ENCODE peak calls at places on chromosomes 1 and 21, in four cellular contexts. One of them, this sample, is unnamed. For H3K4me1, the result is how much of the 10 kb centered on the place peaks cover.

GRCh38 chr21:45302082-45303061 is 14.7 kb upstream of the POFUT2 start:
- DNase-seq in sigmoid colon: peak
- DNase-seq in transverse colon: peak
- DNase-seq in ovary: peak
- DNase-seq in this sample: peak

GRCh38 chr1:33152685-33153432 is 29.0 kb downstream of the TRIM62 start:
- DNase-seq in sigmoid colon: peak
- DNase-seq in transverse colon: no peak
- DNase-seq in ovary: peak
- DNase-seq in this sample: peak

GRCh38 chr1:2973661-2974593 is 47.3 kb upstream of the ACTRT2 start:
- DNase-seq in sigmoid colon: peak
- DNase-seq in transverse colon: no peak
- DNase-seq in ovary: no peak
- DNase-seq in this sample: no peak

GRCh38 chr1:202252271-202252670 is 58.7 kb downstream of the LGR6 start:
- DNase-seq in sigmoid colon: peak
- DNase-seq in transverse colon: no peak
- DNase-seq in ovary: no peak
- DNase-seq in this sample: no peak

GRCh38 chr1:164560076-164560475 is 1.1 kb downstream of the PBX1 start:
- DNase-seq in sigmoid colon: no peak
- DNase-seq in transverse colon: no peak
- DNase-seq in ovary: no peak
- DNase-seq in this sample: no peak

GRCh38 chr1:99397029-99397428 is 132.7 kb downstream of the PLPPR4 start:
- DNase-seq in sigmoid colon: no peak
- DNase-seq in transverse colon: no peak
- DNase-seq in ovary: no peak
- DNase-seq in this sample: no peak

GRCh38 chr1:15246960-15247614 is at the start of gene FHAD1:
- DNase-seq in sigmoid colon: peak
- DNase-seq in transverse colon: peak
- DNase-seq in ovary: peak
- DNase-seq in this sample: no peak

GRCh38 chr1:156160744-156161181 is 7.4 kb downstream of the SEMA4A start:
- DNase-seq in sigmoid colon: peak
- DNase-seq in transverse colon: peak
- DNase-seq in ovary: peak
- DNase-seq in this sample: peak

GRCh38 chr1:119001181-119002018 is 13.3 kb upstream of the TBX15 start:
- DNase-seq in sigmoid colon: peak
- DNase-seq in transverse colon: no peak
- DNase-seq in ovary: no peak
- DNase-seq in this sample: no peak

GRCh38 chr1:109980324-109981127 is 4.0 kb upstream of the AHCYL1 start:
- DNase-seq in sigmoid colon: no peak
- DNase-seq in transverse colon: peak
- DNase-seq in ovary: no peak
- DNase-seq in this sample: no peak

GRCh38 chr1:70667771-70668170 is 256.7 kb downstream of the CTH start:
- DNase-seq in sigmoid colon: no peak
- DNase-seq in transverse colon: no peak
- DNase-seq in ovary: no peak
- DNase-seq in this sample: no peak

GRCh38 chr1:244329591-244330317 is 122.0 kb downstream of the ADSS2 start:
- DNase-seq in sigmoid colon: no peak
- DNase-seq in transverse colon: no peak
- DNase-seq in ovary: no peak
- DNase-seq in this sample: no peak

GRCh38 chr1:172489847-172490246 is 43.1 kb upstream of the SUCO start:
- DNase-seq in sigmoid colon: no peak
- DNase-seq in transverse colon: no peak
- DNase-seq in ovary: no peak
- DNase-seq in this sample: no peak

GRCh38 chr1:70685300-70686286 is 274.5 kb downstream of the CTH start:
- DNase-seq in sigmoid colon: peak
- DNase-seq in transverse colon: peak
- DNase-seq in ovary: peak
- DNase-seq in this sample: peak

GRCh38 chr1:206812456-206812855 is 40.2 kb upstream of the IL10 start:
- DNase-seq in sigmoid colon: no peak
- DNase-seq in transverse colon: no peak
- DNase-seq in ovary: no peak
- DNase-seq in this sample: no peak

GRCh38 chr1:160256396-160257046 is 5.8 kb downstream of the DCAF8 start:
- DNase-seq in sigmoid colon: no peak
- DNase-seq in transverse colon: no peak
- DNase-seq in ovary: no peak
- DNase-seq in this sample: no peak

GRCh38 chr1:162055062-162055461 is 14.4 kb upstream of the NOS1AP start:
- DNase-seq in sigmoid colon: no peak
- DNase-seq in transverse colon: no peak
- DNase-seq in ovary: no peak
- DNase-seq in this sample: no peak

GRCh38 chr1:153532769-153533599 is 2.8 kb downstream of the S100A6 start:
- DNase-seq in sigmoid colon: peak
- DNase-seq in transverse colon: peak
- DNase-seq in ovary: peak
- DNase-seq in this sample: peak

GRCh38 chr1:53617382-53618217 is 121.4 kb downstream of the GLIS1 start:
- DNase-seq in sigmoid colon: peak
- DNase-seq in transverse colon: no peak
- DNase-seq in ovary: no peak
- DNase-seq in this sample: no peak

GRCh38 chr1:58928514-58928913 is 144.7 kb upstream of the JUN start:
- DNase-seq in sigmoid colon: no peak
- DNase-seq in transverse colon: peak
- DNase-seq in ovary: no peak
- DNase-seq in this sample: no peak

GRCh38 chr21:38858429-38859205 is 52.9 kb downstream of the ETS2 start:
- DNase-seq in sigmoid colon: no peak
- DNase-seq in transverse colon: no peak
- DNase-seq in ovary: no peak
- DNase-seq in this sample: no peak

GRCh38 chr1:110114784-110115183 is 2.5 kb downstream of the UBL4B start:
- DNase-seq in sigmoid colon: no peak
- DNase-seq in transverse colon: no peak
- DNase-seq in ovary: no peak
- DNase-seq in this sample: no peak

DNA sequence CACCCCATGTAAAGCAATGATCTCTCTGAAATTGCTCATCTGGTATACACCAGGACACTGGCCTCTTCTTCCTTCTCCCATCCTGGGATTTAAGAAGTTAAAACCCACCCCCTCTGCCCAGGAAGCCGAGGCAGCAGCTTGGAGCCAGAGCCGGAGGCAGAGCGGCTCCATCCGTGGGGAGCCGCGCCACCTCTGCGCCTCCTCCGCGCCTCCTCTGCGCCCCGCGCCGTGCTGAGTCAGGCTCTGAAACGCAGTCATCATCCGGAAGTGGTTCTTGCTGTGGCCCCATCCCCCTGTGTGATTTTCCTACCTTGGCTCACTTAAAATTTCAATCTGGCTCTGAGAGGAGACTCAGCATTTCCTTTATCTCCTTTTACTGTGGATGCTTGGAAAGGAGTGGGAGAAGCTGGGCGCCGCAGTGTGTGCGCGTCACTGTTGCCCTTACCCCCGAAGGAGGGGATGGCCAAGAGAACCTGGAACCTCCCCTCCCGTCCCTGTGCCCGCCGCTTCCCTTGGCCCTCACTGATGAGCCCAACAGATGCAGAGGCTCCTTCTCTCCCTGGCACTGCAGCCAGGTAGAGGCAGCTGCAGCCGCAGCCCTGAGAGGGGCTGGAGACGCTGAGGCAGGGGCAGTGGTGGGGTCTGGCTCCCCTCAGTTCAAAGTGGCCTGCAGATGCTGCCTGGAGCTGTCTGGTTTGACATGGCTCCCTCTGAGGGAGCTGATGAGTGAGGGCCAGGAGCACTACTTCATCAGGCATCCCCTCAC is 15.3 kb upstream of the NPHP4 start:
- DNase-seq in sigmoid colon: no peak
- DNase-seq in transverse colon: no peak
- DNase-seq in ovary: no peak
- DNase-seq in this sample: no peak
- H3K4me1 ChIP-seq in sigmoid colon: under half
- H3K4me1 ChIP-seq in transverse colon: under half
- H3K4me1 ChIP-seq in ovary: under half
- H3K4me1 ChIP-seq in this sample: under half

DNA sequence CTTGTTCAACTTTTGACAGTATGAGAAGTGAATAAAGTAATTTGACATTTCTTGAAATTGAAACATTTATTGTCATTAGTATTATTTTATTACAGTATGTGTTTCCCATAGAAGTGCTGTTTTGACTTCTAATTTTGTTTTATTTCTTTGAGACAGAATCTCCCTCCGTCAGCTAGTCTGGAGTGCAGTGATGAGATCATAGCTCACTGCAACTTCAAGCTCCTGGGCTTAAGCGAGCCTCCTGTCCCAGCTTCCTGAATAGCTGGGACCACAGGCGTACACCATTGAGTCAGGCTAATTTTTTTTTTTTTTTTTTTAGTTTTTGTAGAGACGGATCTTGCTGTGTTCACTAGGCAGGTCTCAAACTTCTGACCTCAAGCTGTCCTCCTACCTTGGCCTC is 29.2 kb downstream of the THRAP3 start:
- DNase-seq in sigmoid colon: no peak
- DNase-seq in transverse colon: no peak
- DNase-seq in ovary: no peak
- DNase-seq in this sample: no peak
- TF ChIP-seq EP300 in sigmoid colon: no peak
- TF ChIP-seq EP300 in transverse colon: no peak
- TF ChIP-seq EP300 in ovary: no peak
- TF ChIP-seq EP300 in this sample: no peak

DNA sequence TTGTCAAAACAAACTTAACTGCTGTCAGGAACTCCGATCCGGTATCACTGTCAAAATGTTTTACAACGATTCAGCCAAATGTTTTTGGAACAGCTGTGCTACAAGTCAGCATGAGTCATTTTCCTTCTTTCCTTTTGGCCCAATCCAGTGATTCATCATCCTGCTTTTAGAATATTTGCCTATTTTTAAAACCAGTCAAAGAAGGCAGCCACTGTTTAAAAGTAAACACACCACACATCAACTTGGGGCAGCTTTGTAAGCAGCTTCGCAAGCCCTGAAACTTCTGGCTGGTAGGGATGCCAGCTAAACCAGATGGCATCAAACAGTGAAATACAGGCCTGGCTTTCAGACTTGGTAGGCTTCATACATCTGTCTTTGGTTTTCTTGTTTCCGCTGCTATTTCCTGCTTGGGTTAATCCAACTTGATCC is 14.9 kb downstream of the MAP3K7CL start:
- DNase-seq in sigmoid colon: peak
- DNase-seq in transverse colon: no peak
- DNase-seq in ovary: no peak
- DNase-seq in this sample: no peak
- H3K4me1 ChIP-seq in sigmoid colon: under half
- H3K4me1 ChIP-seq in transverse colon: under half
- H3K4me1 ChIP-seq in ovary: under half
- H3K4me1 ChIP-seq in this sample: under half

GRCh38 chr1:67918067-67918466 is 84.8 kb upstream of the GNG12 start:
- DNase-seq in sigmoid colon: no peak
- DNase-seq in transverse colon: no peak
- DNase-seq in ovary: no peak
- DNase-seq in this sample: no peak

GRCh38 chr1:67921725-67922489 is 88.6 kb upstream of the GNG12 start:
- DNase-seq in sigmoid colon: no peak
- DNase-seq in transverse colon: no peak
- DNase-seq in ovary: no peak
- DNase-seq in this sample: no peak

GRCh38 chr1:67919714-67920113 is 86.4 kb upstream of the GNG12 start:
- DNase-seq in sigmoid colon: no peak
- DNase-seq in transverse colon: no peak
- DNase-seq in ovary: no peak
- DNase-seq in this sample: no peak

GRCh38 chr1:67916439-67916886 is 83.2 kb upstream of the GNG12 start:
- DNase-seq in sigmoid colon: no peak
- DNase-seq in transverse colon: no peak
- DNase-seq in ovary: no peak
- DNase-seq in this sample: no peak
- TF ChIP-seq EP300 in sigmoid colon: no peak
- TF ChIP-seq EP300 in transverse colon: no peak
- TF ChIP-seq EP300 in ovary: no peak
- TF ChIP-seq EP300 in this sample: no peak

DNA sequence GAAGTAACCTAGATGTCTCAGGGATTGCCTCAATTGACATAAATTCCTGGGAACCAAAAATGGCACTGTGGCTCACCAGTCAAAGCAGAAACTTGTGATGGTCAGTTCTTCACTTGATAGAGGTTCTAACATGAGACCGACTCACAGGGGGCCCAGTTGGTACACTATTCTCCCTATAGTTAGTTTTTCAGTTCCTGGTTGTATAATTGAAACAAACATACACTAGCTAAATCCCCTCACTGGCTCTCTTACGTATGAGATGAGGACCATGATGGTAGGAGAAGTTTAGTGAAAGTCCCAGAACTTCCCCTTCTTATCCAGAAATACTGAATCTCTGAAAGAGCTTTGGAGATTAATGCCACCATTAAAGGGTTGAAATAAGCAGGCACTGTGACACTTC is 2.7 kb upstream of the S100B start:
- DNase-seq in sigmoid colon: no peak
- DNase-seq in transverse colon: no peak
- DNase-seq in ovary: no peak
- DNase-seq in this sample: no peak
- H3K4me1 ChIP-seq in sigmoid colon: under half
- H3K4me1 ChIP-seq in transverse colon: under half
- H3K4me1 ChIP-seq in ovary: under half
- H3K4me1 ChIP-seq in this sample: under half

This sample was measured in tibial nerve.